ENCODE peak calls at places on chromosome 14, in six cellular contexts. One of them, this sample, is unnamed.

GRCh38 chr14:53368714-53369191 is 215.6 kb upstream of the DDHD1 start:
- DNase-seq in astrocyte of the cerebellum: peak
- DNase-seq in fibroblast of lung: peak
- DNase-seq in lower lobe of right lung: no peak
- DNase-seq in HCT116: no peak
- DNase-seq in GM13976: no peak
- DNase-seq in this sample: no peak

GRCh38 chr14:89276424-89276975 is 140.5 kb downstream of the FOXN3 start:
- DNase-seq in astrocyte of the cerebellum: peak
- DNase-seq in GM13976: peak
- DNase-seq in HCT116: no peak
- DNase-seq in fibroblast of lung: peak
- DNase-seq in lower lobe of right lung: peak
- DNase-seq in this sample: no peak

GRCh38 chr14:75864352-75864751 is 117.4 kb downstream of the TGFB3 start:
- DNase-seq in astrocyte of the cerebellum: no peak
- DNase-seq in HCT116: no peak
- DNase-seq in lower lobe of right lung: no peak
- DNase-seq in fibroblast of lung: peak
- DNase-seq in GM13976: no peak
- DNase-seq in this sample: no peak

GRCh38 chr14:61567838-61568571 is 127.3 kb upstream of the HIF1A start:
- DNase-seq in astrocyte of the cerebellum: no peak
- DNase-seq in HCT116: no peak
- DNase-seq in lower lobe of right lung: no peak
- DNase-seq in GM13976: peak
- DNase-seq in fibroblast of lung: no peak
- DNase-seq in this sample: no peak

GRCh38 chr14:99254391-99255009 is 17.5 kb downstream of the BCL11B start:
- DNase-seq in lower lobe of right lung: no peak
- DNase-seq in astrocyte of the cerebellum: no peak
- DNase-seq in GM13976: no peak
- DNase-seq in fibroblast of lung: no peak
- DNase-seq in HCT116: no peak
- DNase-seq in this sample: no peak

GRCh38 chr14:41280745-41281144 is 325.9 kb upstream of the LRFN5 start:
- DNase-seq in HCT116: no peak
- DNase-seq in astrocyte of the cerebellum: no peak
- DNase-seq in lower lobe of right lung: no peak
- DNase-seq in GM13976: no peak
- DNase-seq in fibroblast of lung: peak
- DNase-seq in this sample: no peak

GRCh38 chr14:98997526-98998205 is 274.3 kb downstream of the BCL11B start:
- DNase-seq in HCT116: no peak
- DNase-seq in lower lobe of right lung: no peak
- DNase-seq in fibroblast of lung: no peak
- DNase-seq in GM13976: no peak
- DNase-seq in astrocyte of the cerebellum: no peak
- DNase-seq in this sample: no peak

GRCh38 chr14:101707863-101708620 is 53.5 kb upstream of the PPP2R5C start:
- DNase-seq in astrocyte of the cerebellum: no peak
- DNase-seq in GM13976: no peak
- DNase-seq in fibroblast of lung: no peak
- DNase-seq in lower lobe of right lung: no peak
- DNase-seq in HCT116: no peak
- DNase-seq in this sample: no peak

GRCh38 chr14:97456958-97457357 is 659.8 kb downstream of the VRK1 start:
- DNase-seq in HCT116: no peak
- DNase-seq in lower lobe of right lung: no peak
- DNase-seq in astrocyte of the cerebellum: no peak
- DNase-seq in GM13976: no peak
- DNase-seq in fibroblast of lung: no peak
- DNase-seq in this sample: no peak

GRCh38 chr14:77128414-77128891 is 13.1 kb downstream of the ZDHHC22 start:
- DNase-seq in lower lobe of right lung: no peak
- DNase-seq in fibroblast of lung: no peak
- DNase-seq in astrocyte of the cerebellum: peak
- DNase-seq in HCT116: peak
- DNase-seq in GM13976: no peak
- DNase-seq in this sample: no peak

GRCh38 chr14:103142903-103143302 is 19.6 kb downstream of the TNFAIP2 start:
- DNase-seq in HCT116: no peak
- DNase-seq in GM13976: no peak
- DNase-seq in lower lobe of right lung: no peak
- DNase-seq in astrocyte of the cerebellum: no peak
- DNase-seq in fibroblast of lung: no peak
- DNase-seq in this sample: no peak

GRCh38 chr14:64113279-64113678 is 180.9 kb downstream of the ESR2 start:
- DNase-seq in fibroblast of lung: no peak
- DNase-seq in astrocyte of the cerebellum: no peak
- DNase-seq in HCT116: no peak
- DNase-seq in lower lobe of right lung: no peak
- DNase-seq in GM13976: no peak
- DNase-seq in this sample: no peak

GRCh38 chr14:103130965-103131364 is 7.7 kb downstream of the TNFAIP2 start:
- DNase-seq in GM13976: no peak
- DNase-seq in fibroblast of lung: peak
- DNase-seq in astrocyte of the cerebellum: peak
- DNase-seq in lower lobe of right lung: no peak
- DNase-seq in HCT116: no peak
- DNase-seq in this sample: no peak

GRCh38 chr14:35420036-35420811 is 15.7 kb upstream of the NFKBIA start:
- DNase-seq in fibroblast of lung: peak
- DNase-seq in HCT116: no peak
- DNase-seq in GM13976: no peak
- DNase-seq in astrocyte of the cerebellum: no peak
- DNase-seq in lower lobe of right lung: no peak
- DNase-seq in this sample: no peak

GRCh38 chr14:100604709-100605108 is 17.5 kb upstream of the BEGAIN start:
- DNase-seq in HCT116: no peak
- DNase-seq in fibroblast of lung: no peak
- DNase-seq in astrocyte of the cerebellum: no peak
- DNase-seq in lower lobe of right lung: no peak
- DNase-seq in GM13976: peak
- DNase-seq in this sample: no peak

GRCh38 chr14:90943367-90943766 is 117.1 kb downstream of the RPS6KA5 start:
- DNase-seq in GM13976: no peak
- DNase-seq in astrocyte of the cerebellum: no peak
- DNase-seq in lower lobe of right lung: no peak
- DNase-seq in HCT116: no peak
- DNase-seq in fibroblast of lung: no peak
- DNase-seq in this sample: no peak

GRCh38 chr14:20563966-20564365 is 3.1 kb upstream of the RNASE9 start:
- DNase-seq in HCT116: no peak
- DNase-seq in astrocyte of the cerebellum: no peak
- DNase-seq in GM13976: no peak
- DNase-seq in fibroblast of lung: no peak
- DNase-seq in lower lobe of right lung: no peak
- DNase-seq in this sample: no peak

GRCh38 chr14:70096866-70097265 is 91.9 kb downstream of the SLC8A3 start:
- DNase-seq in fibroblast of lung: peak
- DNase-seq in HCT116: no peak
- DNase-seq in lower lobe of right lung: no peak
- DNase-seq in astrocyte of the cerebellum: no peak
- DNase-seq in GM13976: no peak
- DNase-seq in this sample: no peak
- TF ChIP-seq CTCF in fibroblast of lung: peak
- TF ChIP-seq CTCF in HCT116: peak
- TF ChIP-seq CTCF in lower lobe of right lung: no peak
- TF ChIP-seq CTCF in astrocyte of the cerebellum: peak
- TF ChIP-seq CTCF in GM13976: no peak
- TF ChIP-seq CTCF in this sample: no peak

DNA sequence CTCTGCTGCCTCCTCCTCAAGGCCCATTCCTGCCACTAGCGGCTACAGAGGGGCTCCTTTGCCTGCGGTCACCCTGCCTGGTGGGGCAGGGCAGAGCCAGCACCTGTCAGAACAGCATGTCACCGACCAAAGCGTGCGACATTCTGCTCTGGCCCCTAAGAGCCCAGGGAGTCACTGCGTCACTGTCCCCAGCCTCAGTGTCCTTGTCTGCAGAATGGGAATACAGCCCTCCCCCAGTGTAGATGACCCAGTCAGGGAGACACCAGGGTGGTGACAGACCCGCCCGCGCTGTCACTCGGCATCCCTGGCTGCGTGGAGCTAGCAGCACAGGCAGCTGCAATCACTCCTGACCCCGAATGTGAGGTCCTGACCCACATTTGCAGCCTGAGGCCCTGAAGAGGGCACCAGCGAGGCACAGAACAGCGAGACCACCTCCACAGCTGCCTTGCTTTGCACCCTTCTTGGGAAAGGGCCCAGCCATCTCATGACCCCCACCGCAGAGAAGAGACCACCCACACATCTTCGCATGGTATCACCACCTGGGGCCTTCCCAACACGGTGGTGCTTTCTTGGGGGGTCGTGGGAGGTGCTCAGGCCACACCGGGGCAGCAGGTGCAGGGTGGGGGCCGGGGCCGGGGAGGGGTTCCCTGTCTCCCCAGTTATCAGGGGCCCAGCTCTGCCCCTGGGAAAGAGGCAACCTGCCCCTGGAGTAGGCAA is 2.5 kb downstream of the AHNAK2 start:
- DNase-seq in lower lobe of right lung: peak
- DNase-seq in astrocyte of the cerebellum: no peak
- DNase-seq in fibroblast of lung: no peak
- DNase-seq in HCT116: no peak
- DNase-seq in GM13976: peak
- DNase-seq in this sample: no peak
- TF ChIP-seq CTCF in lower lobe of right lung: no peak
- TF ChIP-seq CTCF in astrocyte of the cerebellum: no peak
- TF ChIP-seq CTCF in fibroblast of lung: no peak
- TF ChIP-seq CTCF in HCT116: no peak
- TF ChIP-seq CTCF in GM13976: peak
- TF ChIP-seq CTCF in this sample: no peak

DNA sequence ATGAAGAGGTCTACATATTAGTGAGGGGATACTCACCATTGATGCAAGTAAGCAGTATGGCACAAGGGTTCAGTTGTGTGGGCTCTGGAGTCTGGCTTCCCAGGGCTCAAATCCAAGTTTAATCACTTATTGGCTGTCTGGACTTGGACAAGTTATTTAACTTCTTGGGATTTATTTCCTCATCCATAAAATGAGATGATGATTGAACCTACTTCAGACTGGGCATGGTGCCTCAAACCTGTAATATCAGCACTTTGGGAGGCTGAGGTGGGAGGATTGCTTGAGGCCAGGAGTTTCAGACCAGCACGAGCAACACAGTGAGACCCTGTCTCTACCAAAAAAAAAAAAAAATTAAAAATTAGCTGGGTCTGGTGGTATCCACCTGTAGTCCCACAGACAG is 67.9 kb downstream of the KCNK10 start:
- DNase-seq in HCT116: no peak
- DNase-seq in astrocyte of the cerebellum: no peak
- DNase-seq in lower lobe of right lung: no peak
- DNase-seq in fibroblast of lung: no peak
- DNase-seq in GM13976: no peak
- DNase-seq in this sample: no peak
- TF ChIP-seq CTCF in HCT116: no peak
- TF ChIP-seq CTCF in astrocyte of the cerebellum: no peak
- TF ChIP-seq CTCF in lower lobe of right lung: no peak
- TF ChIP-seq CTCF in fibroblast of lung: no peak
- TF ChIP-seq CTCF in GM13976: no peak
- TF ChIP-seq CTCF in this sample: no peak

DNA sequence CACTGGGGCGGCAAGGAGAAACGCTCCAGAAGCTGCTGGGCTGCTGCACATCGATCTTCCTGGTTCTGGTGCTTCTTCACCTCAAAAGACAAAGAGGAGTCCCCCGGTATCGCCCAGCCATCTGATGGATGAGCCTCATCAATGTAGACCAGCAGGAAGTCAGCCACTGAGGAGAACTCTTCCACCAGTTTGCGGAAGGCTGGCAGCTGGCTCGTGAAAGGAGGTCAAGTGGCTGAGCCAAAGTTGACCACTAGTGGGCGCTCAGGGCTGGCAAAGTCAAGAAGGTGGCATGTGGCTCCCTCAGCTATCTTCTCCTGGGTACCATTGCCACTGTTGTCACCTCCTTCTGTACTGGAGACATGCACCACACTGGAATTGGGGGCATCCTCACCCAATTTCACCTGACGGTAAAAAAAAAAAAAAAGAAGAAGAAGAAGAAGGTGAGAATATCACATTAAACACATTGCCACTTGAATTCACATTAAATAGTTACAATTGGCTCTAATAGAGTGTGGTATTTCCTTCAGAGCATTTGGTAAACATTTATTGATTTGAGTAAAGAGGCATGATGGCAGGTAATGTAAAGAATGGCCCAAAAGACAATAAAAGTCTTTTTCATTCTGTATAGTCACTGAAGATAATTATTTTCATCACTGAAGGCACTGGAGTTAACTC is 8.3 kb downstream of the DIO2 start:
- DNase-seq in lower lobe of right lung: no peak
- DNase-seq in GM13976: peak
- DNase-seq in fibroblast of lung: no peak
- DNase-seq in HCT116: no peak
- DNase-seq in astrocyte of the cerebellum: no peak
- DNase-seq in this sample: peak
- TF ChIP-seq CTCF in lower lobe of right lung: peak
- TF ChIP-seq CTCF in GM13976: peak
- TF ChIP-seq CTCF in fibroblast of lung: no peak
- TF ChIP-seq CTCF in HCT116: no peak
- TF ChIP-seq CTCF in astrocyte of the cerebellum: peak
- TF ChIP-seq CTCF in this sample: peak